ENCODE peak calls at places on chromosomes 16 and 17, in four cellular contexts. V, K, J and Z are unnamed samples.

GRCh38 chr16:89193576-89194293 is 6.6 kb downstream of the SLC22A31 start:
- DNase-seq in V (no peak), J (no peak), K (no peak), Z (no peak)

GRCh38 chr17:75098861-75099260 is 10.9 kb upstream of the ARMC7 start:
- DNase-seq in V (no peak), K (no peak), J (no peak), Z (no peak)

GRCh38 chr17:45992904-45993303 is 6.1 kb upstream of the STH start:
- DNase-seq in K (no peak), J (no peak), V (no peak), Z (no peak)

GRCh38 chr16:59964232-59964924 is 1230.3 kb upstream of the GOT2 start:
- DNase-seq in J (no peak), K (no peak), V (no peak), Z (no peak)

GRCh38 chr17:82446124-82446523 is 4.4 kb downstream of the CYBC1 start:
- DNase-seq in V (no peak), J (no peak), K (no peak), Z (no peak)

GRCh38 chr16:15749371-15749770 is 99.3 kb downstream of the NDE1 start:
- DNase-seq in J (no peak), K (no peak), V (no peak), Z (no peak)

GRCh38 chr17:35586569-35587073 is 501 bp upstream of the AP2B1 start:
- DNase-seq in K (no peak), V (no peak), J (no peak), Z (no peak)

GRCh38 chr17:44921122-44921882 is 6.0 kb upstream of the GFAP start:
- DNase-seq in V (no peak), K (peak; percentile 74), J (no peak), Z (peak; percentile 65)

GRCh38 chr16:78996806-78997205 is 603.7 kb downstream of the MAF start:
- DNase-seq in V (no peak), K (no peak), J (no peak), Z (no peak)

GRCh38 chr17:77693301-77693700 is 265.2 kb upstream of the TNRC6C start:
- DNase-seq in V (no peak), K (no peak), J (no peak), Z (no peak)

GRCh38 chr16:86072328-86073102 is 173.6 kb downstream of the IRF8 start:
- DNase-seq in J (peak; percentile 41), V (peak; percentile 64), K (peak; percentile 75), Z (peak; percentile 78)

GRCh38 chr16:22117666-22118065 is 25.3 kb downstream of the VWA3A start:
- DNase-seq in K (no peak), V (no peak), J (no peak), Z (no peak)

GRCh38 chr17:56009795-56010715 is 143.2 kb upstream of the ANKFN1 start:
- DNase-seq in K (no peak), V (no peak), J (no peak), Z (no peak)

GRCh38 chr16:66265556-66266133 is 100.8 kb upstream of the CDH5 start:
- DNase-seq in V (no peak), J (no peak), K (no peak), Z (no peak)

GRCh38 chr16:11354733-11355574 is 9.7 kb downstream of the RMI2 start:
- DNase-seq in V (no peak), K (no peak), J (no peak), Z (no peak)

GRCh38 chr17:4891405-4892062 is 7.8 kb upstream of the C17orf107 start:
- DNase-seq in K (no peak), J (no peak), V (no peak), Z (no peak)

GRCh38 chr17:47281246-47281645 is 27.6 kb downstream of the ITGB3 start:
- DNase-seq in J (no peak), K (no peak), V (no peak), Z (no peak)

GRCh38 chr17:59786536-59787319 is 79.3 kb downstream of the VMP1 start:
- DNase-seq in V (peak; percentile 81), J (peak; percentile 100), K (peak; percentile 73), Z (no peak)

GRCh38 chr16:86635181-86635580 is 56.8 kb downstream of the FOXL1 start:
- DNase-seq in J (no peak), K (no peak), V (no peak), Z (no peak)

GRCh38 chr16:8241408-8241807 is 348.9 kb downstream of the TMEM114 start:
- DNase-seq in K (no peak), J (no peak), V (no peak), Z (no peak)

GRCh38 chr17:63250830-63251229 is 195.3 kb downstream of the CYB561 start:
- DNase-seq in V (no peak), J (no peak), K (no peak), Z (no peak)

GRCh38 chr17:2904135-2904534 is 107.9 kb downstream of the RAP1GAP2 start:
- DNase-seq in J (no peak), V (no peak), K (no peak), Z (no peak)

GRCh38 chr17:15456972-15457722 is 10.3 kb downstream of the CDRT4 start:
- DNase-seq in V (no peak), K (no peak), J (peak; percentile 61), Z (no peak)

GRCh38 chr17:20085283-20085875 is 76.2 kb downstream of the SPECC1 start:
- DNase-seq in K (no peak), V (no peak), J (no peak), Z (no peak)

GRCh38 chr17:17201907-17202306 is 4.2 kb downstream of the PLD6 start:
- DNase-seq in K (no peak), V (no peak), J (no peak), Z (no peak)

GRCh38 chr17:40553694-40554534 is 11.4 kb downstream of the CCR7 start:
- DNase-seq in J (peak; percentile 48), V (no peak), K (peak; percentile 83), Z (peak; percentile 7)

GRCh38 chr17:57441270-57441600 is 184.9 kb downstream of the MSI2 start:
- DNase-seq in J (no peak), K (no peak), V (no peak), Z (no peak)

GRCh38 chr17:60792250-60792898 is 114.7 kb downstream of the BCAS3 start:
- DNase-seq in J (no peak), V (no peak), K (no peak), Z (no peak)

GRCh38 chr16:31177136-31177535 is 2.8 kb upstream of the FUS start:
- DNase-seq in K (no peak), J (no peak), V (no peak), Z (no peak)

GRCh38 chr17:41787021-41787418 is 509 bp upstream of the JUP start:
- DNase-seq in J (no peak), V (no peak), K (no peak), Z (no peak)

GRCh38 chr17:41784207-41784744 is 2.2 kb downstream of the JUP start:
- DNase-seq in J (no peak), K (peak; percentile 89), V (peak; percentile 80), Z (peak; percentile 67)

GRCh38 chr17:41786227-41787020 is at the start of gene JUP:
- DNase-seq in V (peak; percentile 100), K (peak; percentile 98), J (peak; percentile 99), Z (peak; percentile 100)

GRCh38 chr17:41785091-41785875 is 1.2 kb downstream of the JUP start:
- DNase-seq in J (no peak), K (peak; percentile 45), V (no peak), Z (peak; percentile 87)

DNA sequence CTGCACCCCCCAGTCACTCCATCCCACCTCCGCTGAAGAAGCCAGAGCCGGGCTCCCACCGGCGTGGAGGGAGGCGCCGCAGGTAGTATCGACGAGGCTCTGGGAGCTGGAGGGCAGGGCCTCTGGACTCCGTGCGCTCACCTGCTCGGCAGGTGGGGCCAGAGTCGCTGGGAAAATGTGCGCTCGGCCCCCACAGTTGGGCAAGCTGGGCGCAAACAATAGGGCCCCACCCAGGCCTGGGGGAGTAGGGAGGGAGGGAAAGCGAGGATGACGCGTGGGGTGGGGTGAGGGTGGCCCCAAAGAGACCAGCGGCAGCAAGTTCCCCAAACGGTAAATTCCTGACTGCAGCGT is 660 bp downstream of the JUP start:
- DNase-seq in V (no peak), K (peak; percentile 65), J (no peak), Z (peak; percentile 63)
- TF ChIP-seq ESRRA in V (no peak), K (no peak), J (no peak), Z (no peak)

DNA sequence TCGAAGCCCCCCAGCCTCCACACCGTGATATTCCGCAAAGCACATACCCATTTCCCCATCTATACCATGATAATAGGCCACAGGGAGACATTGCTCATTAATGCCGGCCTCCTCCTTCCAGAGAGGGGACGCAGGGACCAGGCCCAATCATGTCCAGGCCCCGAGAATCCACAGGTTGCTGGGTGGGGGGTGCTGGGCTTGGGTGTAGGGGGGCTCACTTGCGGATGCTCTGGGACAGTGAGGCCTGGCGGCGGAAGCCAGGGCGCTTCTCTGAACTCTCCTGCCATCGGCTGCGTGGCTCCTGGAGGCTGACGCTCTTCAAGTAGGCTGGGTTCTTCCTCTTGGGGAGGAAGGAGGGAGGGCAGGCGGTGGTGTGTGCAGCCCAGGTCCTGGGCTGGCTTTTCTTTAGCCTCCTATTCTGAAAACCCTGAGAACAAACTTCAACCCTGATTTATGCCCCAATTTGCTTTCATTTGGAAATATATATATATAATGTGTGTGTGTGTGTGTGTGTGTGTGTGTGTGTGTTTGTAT is 12.2 kb downstream of the AANAT start:
- DNase-seq in V (no peak), K (no peak), J (no peak), Z (no peak)
- TF ChIP-seq MAX in V (no peak), K (no peak), J (no peak), Z (no peak)

GRCh38 chr16:1469693-1470201 is 5.1 kb downstream of the CLCN7 start:
- DNase-seq in K (no peak), J (no peak), V (no peak), Z (no peak)
- TF ChIP-seq HMGXB4 in K (no peak), J (no peak), V (no peak), Z (no peak)

DNA sequence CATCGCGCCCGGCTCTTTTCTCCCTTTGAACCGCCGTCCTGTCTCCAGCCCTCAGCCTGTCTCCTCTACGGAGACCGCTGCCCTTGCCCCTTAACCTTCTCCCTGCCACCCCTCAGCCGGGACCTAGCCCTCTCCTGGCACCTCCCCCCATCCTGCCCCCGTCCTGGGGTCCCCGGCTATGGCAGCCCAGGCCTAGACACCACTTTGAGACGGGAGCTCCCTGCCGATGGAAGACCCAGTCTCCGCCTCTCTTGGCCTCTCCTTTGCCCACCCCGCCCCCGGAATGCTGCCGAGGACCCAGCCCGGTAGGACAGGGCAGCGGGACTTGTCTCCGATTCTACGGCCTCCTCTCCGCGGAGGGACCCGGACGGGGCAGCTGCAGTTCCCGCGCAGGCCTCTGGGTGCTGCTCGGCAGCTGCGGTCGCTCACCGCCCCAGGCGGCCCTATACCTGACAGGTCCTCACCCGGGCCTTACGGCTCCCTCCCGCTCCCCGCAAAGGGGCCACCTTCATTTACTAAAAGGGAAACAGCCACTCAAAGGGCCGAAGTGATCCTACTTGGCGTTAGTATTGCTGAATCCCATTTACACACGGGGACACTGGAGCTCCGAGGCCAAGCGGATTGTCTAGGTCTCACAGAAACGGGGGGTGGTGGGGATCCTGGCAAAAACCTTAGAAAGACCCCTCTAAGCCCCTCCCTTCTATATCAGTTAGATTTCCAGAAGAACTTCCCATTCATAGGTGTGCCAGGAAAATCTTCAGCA is 32.6 kb upstream of the TAC4 start:
- DNase-seq in K (peak; percentile 96), V (peak; percentile 99), J (peak; percentile 57), Z (peak; percentile 96)
- TF ChIP-seq ESRRA in K (peak; percentile 25), V (no peak), J (no peak), Z (no peak)

DNA sequence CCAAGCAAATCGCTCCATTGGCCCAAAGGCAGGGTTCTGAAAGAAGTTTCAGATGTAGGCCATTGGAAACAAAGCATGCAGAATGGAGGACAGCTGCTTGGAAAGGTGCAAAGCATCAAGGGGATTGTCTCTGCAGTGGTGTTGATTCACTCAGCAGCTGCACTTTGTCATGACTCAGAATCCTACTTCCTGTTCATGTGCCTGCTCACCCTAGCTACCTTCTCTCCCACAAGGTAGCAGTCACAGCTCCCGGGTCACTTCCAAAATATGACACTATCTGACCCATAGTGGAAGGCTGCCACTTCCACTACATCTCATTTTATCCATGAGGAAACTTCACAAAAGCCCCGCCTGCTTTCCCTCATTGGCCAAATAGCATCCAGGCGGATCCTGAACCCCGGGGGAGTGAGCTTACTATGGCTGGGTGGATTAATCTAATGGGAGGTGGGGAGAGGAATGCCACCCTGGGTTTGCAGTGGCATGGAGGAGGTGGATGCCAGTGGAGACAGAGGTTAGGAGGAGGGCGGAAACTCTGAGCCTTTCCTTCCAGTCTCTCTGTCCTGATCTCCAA is 74.7 kb upstream of the NKD1 start:
- DNase-seq in K (no peak), V (no peak), J (peak; percentile 58), Z (no peak)
- TF ChIP-seq MAX in K (no peak), V (no peak), J (no peak), Z (no peak)